ENCODE peak calls at places on chromosomes 7 and 10, in ten cellular contexts. M is H1, Z is esophagus muscularis mucosa, H is SK-N-SH, C is A549, Y is ovary, S is stomach, G is HepG2, O is sigmoid colon, R is tibial nerve. T is an unnamed sample.

GRCh38 chr7:28378574-28379149 is 33.7 kb upstream of the CREB5 start:
- DNase-seq in M (no peak), Z (peak; percentile 29), H (no peak), C (no peak), Y (no peak), S (no peak), G (no peak), O (no peak), R (no peak), T (no peak)

GRCh38 chr7:26159243-26159642 is 7.2 kb downstream of the NFE2L3 start:
- DNase-seq in M (no peak), Z (no peak), H (no peak), C (no peak), Y (no peak), S (no peak), G (peak; percentile 70), O (no peak), R (no peak), T (no peak)

GRCh38 chr10:101193210-101193609 is 36.1 kb downstream of the LBX1 start:
- DNase-seq in M (no peak), Z (no peak), H (no peak), C (no peak), Y (no peak), S (no peak), G (no peak), O (no peak), R (no peak), T (no peak)

GRCh38 chr7:158951725-158952124 is 95.4 kb downstream of the DYNC2I1 start:
- DNase-seq in M (no peak), Z (no peak), H (no peak), C (no peak), Y (no peak), S (no peak), G (no peak), O (no peak), R (no peak), T (no peak)

GRCh38 chr10:33052476-33052875 is 94.4 kb upstream of the ITGB1 start:
- DNase-seq in M (no peak), Z (peak; percentile 42), H (no peak), C (no peak), Y (no peak), S (no peak), G (no peak), O (no peak), R (no peak), T (no peak)

GRCh38 chr7:149320313-149321124 is 58.5 kb downstream of the ZNF783 start:
- DNase-seq in M (no peak), Z (no peak), H (no peak), C (no peak), Y (no peak), S (no peak), G (no peak), O (no peak), R (no peak), T (no peak)

GRCh38 chr10:121988361-121989324 is at the start of gene TACC2:
- DNase-seq in M (no peak), Z (no peak), H (no peak), C (no peak), Y (no peak), S (no peak), G (peak; percentile 46), O (peak; percentile 77), R (no peak), T (peak; percentile 59)

GRCh38 chr10:27369832-27370231 is 129.2 kb upstream of the ACBD5 start:
- DNase-seq in M (no peak), Z (no peak), H (no peak), C (peak; percentile 25), Y (no peak), S (no peak), G (no peak), O (no peak), R (no peak), T (no peak)

GRCh38 chr7:106819546-106819945 is 45.5 kb upstream of the PIK3CG start:
- DNase-seq in M (no peak), Z (peak; percentile 39), H (no peak), C (no peak), Y (no peak), S (no peak), G (no peak), O (no peak), R (no peak), T (no peak)

GRCh38 chr7:106817098-106817497 is 48.0 kb upstream of the PIK3CG start:
- DNase-seq in M (no peak), Z (peak; percentile 66), H (no peak), C (no peak), Y (no peak), S (no peak), G (no peak), O (no peak), R (no peak), T (no peak)

GRCh38 chr7:106823631-106824030 is 41.5 kb upstream of the PIK3CG start:
- DNase-seq in M (no peak), Z (peak; percentile 39), H (no peak), C (no peak), Y (no peak), S (no peak), G (peak; percentile 30), O (no peak), R (no peak), T (no peak)

GRCh38 chr7:106818736-106819135 is 46.3 kb upstream of the PIK3CG start:
- DNase-seq in M (no peak), Z (no peak), H (no peak), C (no peak), Y (no peak), S (no peak), G (no peak), O (no peak), R (no peak), T (no peak)

DNA sequence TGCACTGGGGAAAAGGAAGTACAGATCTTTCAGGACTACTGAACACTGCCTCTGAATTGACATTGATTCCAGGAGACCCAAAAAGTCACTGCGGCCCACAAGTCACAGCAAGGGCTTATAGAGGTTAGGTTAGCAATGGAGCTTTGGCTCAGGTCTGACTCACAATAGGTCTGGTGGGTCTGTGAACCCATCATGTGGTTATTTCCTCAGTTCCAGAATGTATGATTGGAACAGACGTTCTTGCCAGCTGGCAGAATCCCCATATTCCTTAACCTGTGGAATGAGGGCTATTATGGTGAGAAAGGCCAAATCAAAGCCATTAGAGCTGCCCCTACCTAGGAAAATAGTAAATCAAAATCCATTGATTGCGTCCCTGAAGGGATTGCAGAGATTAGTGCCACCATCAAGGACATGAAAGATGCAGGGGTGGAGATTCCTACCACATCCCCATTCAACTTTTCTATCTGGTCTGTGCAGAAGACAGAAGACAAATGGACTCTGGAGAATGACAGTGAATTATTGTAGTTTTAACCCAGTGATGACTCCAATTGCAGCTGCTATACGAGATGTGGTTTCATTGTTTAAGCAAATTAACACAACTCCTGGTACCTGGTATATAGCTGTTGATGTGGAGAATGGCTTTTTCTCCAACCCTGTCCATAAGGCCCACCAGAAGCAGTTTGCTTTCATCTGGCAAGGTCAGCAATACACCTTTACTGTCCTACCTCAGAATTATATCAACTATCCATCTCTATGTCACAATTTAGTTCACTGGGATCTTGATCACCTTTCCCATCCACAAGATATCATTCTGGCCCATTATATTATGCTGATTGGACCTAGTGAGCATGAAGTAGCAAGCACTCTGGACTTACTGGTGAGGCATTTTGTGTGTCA is 44.5 kb upstream of the PIK3CG start:
- DNase-seq in M (no peak), Z (peak; percentile 78), H (no peak), C (no peak), Y (no peak), S (no peak), G (no peak), O (no peak), R (no peak), T (no peak)
- H3K4me1 ChIP-seq in M (peaks cover 3% of the 10 kb centered on the region), Z (no peaks in the 10 kb centered on the region), H (peaks cover 4% of the 10 kb centered on the region), C (no peaks in the 10 kb centered on the region), Y (no peaks in the 10 kb centered on the region), S (no peaks in the 10 kb centered on the region), G (no peaks in the 10 kb centered on the region), O (no peaks in the 10 kb centered on the region), R (no peaks in the 10 kb centered on the region), T (no peaks in the 10 kb centered on the region)

GRCh38 chr7:101521430-101521925 is 107.6 kb downstream of the MYL10 start:
- DNase-seq in M (no peak), Z (no peak), H (no peak), C (no peak), Y (no peak), S (no peak), G (no peak), O (no peak), R (no peak), T (no peak)

GRCh38 chr7:101518348-101518747 is 110.7 kb downstream of the MYL10 start:
- DNase-seq in M (no peak), Z (no peak), H (no peak), C (no peak), Y (no peak), S (no peak), G (no peak), O (no peak), R (no peak), T (peak; percentile 82)

GRCh38 chr7:101524376-101524775 is 104.7 kb downstream of the MYL10 start:
- DNase-seq in M (no peak), Z (no peak), H (no peak), C (no peak), Y (no peak), S (no peak), G (no peak), O (no peak), R (no peak), T (no peak)

GRCh38 chr7:101519324-101520017 is 109.6 kb downstream of the MYL10 start:
- DNase-seq in M (no peak), Z (no peak), H (no peak), C (no peak), Y (no peak), S (no peak), G (no peak), O (no peak), R (no peak), T (no peak)

DNA sequence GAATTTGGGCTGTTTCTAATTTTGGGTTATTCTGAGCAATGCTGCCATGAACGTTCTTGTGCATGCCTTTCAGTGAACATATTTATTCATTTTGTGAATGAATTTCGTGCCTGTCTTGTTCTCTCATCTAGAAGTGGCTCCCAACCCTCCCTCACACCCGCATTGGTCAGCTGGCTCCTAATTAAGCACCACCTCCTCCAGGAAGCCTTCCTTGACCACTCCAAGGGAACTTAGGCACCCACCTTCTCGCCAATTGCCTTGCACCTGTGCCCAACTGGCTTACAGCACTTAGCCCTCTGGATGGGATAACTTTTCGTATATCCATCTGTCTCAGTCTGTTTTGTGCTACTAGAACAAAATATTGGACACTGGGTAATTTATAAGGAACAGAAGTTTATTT is 107.1 kb downstream of the MYL10 start:
- DNase-seq in M (no peak), Z (no peak), H (no peak), C (no peak), Y (no peak), S (no peak), G (no peak), O (no peak), R (no peak), T (no peak)
- TF ChIP-seq EP300 in M (no peak), Z (no peak), H (no peak), C (no peak), Y (no peak), S (no peak), G (no peak), O (no peak), R (no peak), T (no peak)

DNA sequence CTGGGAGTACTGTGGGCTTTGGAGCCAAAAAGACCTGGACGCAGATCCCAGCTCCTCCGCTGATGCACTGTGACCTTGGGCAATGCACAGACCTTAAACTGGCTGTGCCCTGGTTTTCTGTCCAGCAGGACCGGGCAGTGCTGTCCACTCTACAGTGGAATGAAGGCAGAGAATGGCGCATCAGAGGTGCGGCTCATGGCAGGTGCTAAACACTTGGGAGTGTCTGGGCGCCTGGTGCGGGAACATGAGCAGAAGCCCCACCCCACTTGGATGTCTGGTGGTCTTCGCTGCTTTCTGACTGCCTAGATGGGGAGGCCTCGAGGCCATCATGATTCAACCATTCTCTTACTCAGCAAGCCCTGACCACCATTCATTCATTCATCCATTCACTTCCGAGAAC is 153.7 kb downstream of the GRK5 start:
- DNase-seq in M (no peak), Z (no peak), H (no peak), C (no peak), Y (no peak), S (no peak), G (no peak), O (no peak), R (no peak), T (no peak)
- H3K27ac ChIP-seq in M (no peak overlapping the region), Z (peak overlapping the region; percentile 7), H (no peak overlapping the region), C (no peak overlapping the region), Y (no peak overlapping the region), S (no peak overlapping the region), G (no peak overlapping the region), O (no peak overlapping the region), R (no peak overlapping the region), T (peak overlapping the region; percentile 69)

GRCh38 chr10:99125879-99126278 is 109.8 kb downstream of the HPSE2 start:
- DNase-seq in M (no peak), Z (no peak), H (no peak), C (no peak), Y (no peak), S (no peak), G (no peak), O (no peak), R (no peak), T (no peak)
- H3K4me1 ChIP-seq in M (no peaks in the 10 kb centered on the region), Z (peaks cover 29% of the 10 kb centered on the region), H (no peaks in the 10 kb centered on the region), C (no peaks in the 10 kb centered on the region), Y (no peaks in the 10 kb centered on the region), S (no peaks in the 10 kb centered on the region), G (no peaks in the 10 kb centered on the region), O (no peaks in the 10 kb centered on the region), R (no peaks in the 10 kb centered on the region), T (no peaks in the 10 kb centered on the region)